ENCODE peak calls at places on chromosomes 5 and 9, in four cellular contexts. One of them, this sample, is unnamed.

GRCh38 chr5:2239237-2239910 is 356.6 kb upstream of the IRX4 start:
- DNase-seq in sigmoid colon: no peak
- DNase-seq in naive thymus-derived CD8-positive, alpha-beta T cell: no peak
- DNase-seq in HL-60: no peak
- DNase-seq in this sample: no peak

GRCh38 chr9:33748633-33749304 is 46.6 kb upstream of the PRSS3 start:
- DNase-seq in sigmoid colon: no peak
- DNase-seq in naive thymus-derived CD8-positive, alpha-beta T cell: peak; percentile 64
- DNase-seq in HL-60: peak; percentile 5
- DNase-seq in this sample: no peak

GRCh38 chr9:129258823-129259301 is 80.8 kb upstream of the IER5L start:
- DNase-seq in sigmoid colon: no peak
- DNase-seq in HL-60: no peak
- DNase-seq in naive thymus-derived CD8-positive, alpha-beta T cell: no peak
- DNase-seq in this sample: peak; percentile 72

GRCh38 chr5:82623094-82623514 is 344.9 kb upstream of the RPS23 start:
- DNase-seq in HL-60: no peak
- DNase-seq in sigmoid colon: no peak
- DNase-seq in naive thymus-derived CD8-positive, alpha-beta T cell: no peak
- DNase-seq in this sample: no peak

GRCh38 chr5:90201923-90202322 is 207.6 kb downstream of the CETN3 start:
- DNase-seq in HL-60: no peak
- DNase-seq in sigmoid colon: no peak
- DNase-seq in naive thymus-derived CD8-positive, alpha-beta T cell: no peak
- DNase-seq in this sample: no peak

GRCh38 chr5:17373406-17374110 is 124.5 kb upstream of the TAF11L2 start:
- DNase-seq in sigmoid colon: no peak
- DNase-seq in naive thymus-derived CD8-positive, alpha-beta T cell: no peak
- DNase-seq in HL-60: no peak
- DNase-seq in this sample: no peak

GRCh38 chr5:54470191-54470590 is 14.7 kb downstream of the HSPB3 start:
- DNase-seq in naive thymus-derived CD8-positive, alpha-beta T cell: no peak
- DNase-seq in sigmoid colon: no peak
- DNase-seq in HL-60: no peak
- DNase-seq in this sample: no peak

GRCh38 chr5:165928971-165929370 is 2362.5 kb upstream of the WWC1 start:
- DNase-seq in HL-60: no peak
- DNase-seq in sigmoid colon: no peak
- DNase-seq in naive thymus-derived CD8-positive, alpha-beta T cell: no peak
- DNase-seq in this sample: no peak

GRCh38 chr5:141560725-141561483 is 57.9 kb downstream of the DIAPH1 start:
- DNase-seq in HL-60: no peak
- DNase-seq in sigmoid colon: peak; percentile 97
- DNase-seq in naive thymus-derived CD8-positive, alpha-beta T cell: no peak
- DNase-seq in this sample: no peak